ENCODE peak calls at places on chromosome 7, in seven cellular contexts. O is CD8-positive, alpha-beta T cell; F is erythroblast; M is cerebellar cortex; D is stimulated activated CD8-positive, alpha-beta memory T cell treated with anti-CD3 and anti-CD28 coated beads, Interleukin-2, amount 100 ng/mL, for 1 hour; A is memory B cell; U is heart right ventricle. K is an unnamed sample.

GRCh38 chr7:41003031-41003925 is 699.6 kb downstream of the INHBA start:
- DNase-seq in O (no peak), M (peak; percentile 19), A (no peak), D (no peak), F (peak; percentile 47), U (peak; percentile 37), K (no peak)

GRCh38 chr7:77222819-77223218 is 23.2 kb upstream of the FGL2 start:
- DNase-seq in M (no peak), D (no peak), U (no peak), A (no peak), F (no peak), O (no peak), K (no peak)

GRCh38 chr7:35261476-35262285 is 7.8 kb upstream of the TBX20 start:
- DNase-seq in F (no peak), M (no peak), D (no peak), A (no peak), U (peak; percentile 31), O (no peak), K (no peak)

GRCh38 chr7:4633012-4633411 is 49.1 kb upstream of the FOXK1 start:
- DNase-seq in D (no peak), A (no peak), O (no peak), F (peak; percentile 47), M (no peak), U (no peak), K (no peak)

GRCh38 chr7:142961595-142961972 is 579 bp downstream of the KEL start:
- DNase-seq in D (no peak), F (no peak), U (no peak), O (no peak), M (no peak), A (no peak), K (no peak)

GRCh38 chr7:152521420-152522337 is 85.9 kb upstream of the KMT2C start:
- DNase-seq in F (no peak), A (no peak), O (no peak), U (no peak), D (no peak), M (no peak), K (no peak)

GRCh38 chr7:55111007-55111406 is 92.2 kb downstream of the EGFR start:
- DNase-seq in F (no peak), M (no peak), U (no peak), A (no peak), D (no peak), O (no peak), K (no peak)

GRCh38 chr7:47308808-47309207 is 273.1 kb downstream of the TNS3 start:
- DNase-seq in F (no peak), O (no peak), U (no peak), A (no peak), M (no peak), D (no peak), K (no peak)

GRCh38 chr7:92875719-92876118 is 39.3 kb upstream of the CDK6 start:
- DNase-seq in M (no peak), F (no peak), U (no peak), A (no peak), O (no peak), D (no peak), K (no peak)

GRCh38 chr7:226281-226882 is 34.0 kb downstream of the FAM20C start:
- DNase-seq in A (no peak), M (no peak), D (no peak), F (no peak), U (peak; percentile 11), O (no peak), K (no peak)

GRCh38 chr7:22563115-22563514 is 63.1 kb upstream of the STEAP1B start:
- DNase-seq in O (no peak), M (no peak), D (no peak), U (no peak), A (peak; percentile 12), F (no peak), K (no peak)

GRCh38 chr7:40891232-40891631 is 756.4 kb downstream of the SUGCT start:
- DNase-seq in D (no peak), M (no peak), U (no peak), A (no peak), O (no peak), F (no peak), K (no peak)

GRCh38 chr7:6520163-6520981 is 30.9 kb downstream of the GRID2IP start:
- DNase-seq in O (no peak), M (no peak), U (no peak), F (no peak), A (no peak), D (no peak), K (no peak)

GRCh38 chr7:131909151-131909768 is 352.8 kb upstream of the PODXL start:
- DNase-seq in U (no peak), A (no peak), D (no peak), F (no peak), M (no peak), O (no peak), K (no peak)

GRCh38 chr7:37234928-37235327 is 213.7 kb downstream of the ELMO1 start:
- DNase-seq in D (no peak), U (no peak), A (no peak), M (peak; percentile 49), F (peak; percentile 15), O (no peak), K (no peak)

GRCh38 chr7:73521636-73522080 is 435 bp downstream of the BAZ1B start:
- DNase-seq in U (peak; percentile 73), M (no peak), F (peak; percentile 88), A (no peak), O (no peak), D (no peak), K (no peak)

GRCh38 chr7:2612445-2613112 is 19.2 kb upstream of the TTYH3 start:
- DNase-seq in D (no peak), M (no peak), F (no peak), O (no peak), U (no peak), A (no peak), K (no peak)